ENCODE peak calls at places on chromosomes 7 and 10, in nine cellular contexts. D is activated CD8-positive, alpha-beta memory T cell treated with anti-CD3 and anti-CD28 coated beads, Interleukin-2, amount 10 ng/mL, durations not matched to agents 7 days and 5 days; C is stromal cell of bone marrow; H is cerebellar cortex; X is foreskin melanocyte; O is substantia nigra; I is RWPE1; P is activated CD4-positive, alpha-beta T cell treated with anti-CD3 and anti-CD28 coated beads, Interleukin-2, amount 10 ng/mL, durations not matched to agents 24 days and 14 days; B is stimulated activated CD8-positive, alpha-beta memory T cell treated with anti-CD3 and anti-CD28 coated beads, Interleukin-15, amount 100 ng/mL, for 48 hours. E is an unnamed sample.

GRCh38 chr7:29099896-29100847 is 46.2 kb downstream of the CPVL start:
- DNase-seq in X (no peak), C (no peak), B (no peak), H (no peak), I (no peak), O (no peak), P (no peak), D (no peak), E (no peak)

GRCh38 chr10:78314651-78315050 is 281.0 kb downstream of the RPS24 start:
- DNase-seq in P (no peak), D (peak), B (no peak), C (no peak), X (no peak), H (no peak), O (no peak), I (no peak), E (no peak)

GRCh38 chr7:20304366-20304765 is 26.3 kb upstream of the ITGB8 start:
- DNase-seq in X (no peak), D (no peak), P (no peak), C (no peak), I (no peak), B (no peak), O (no peak), H (no peak), E (no peak)

GRCh38 chr7:44965441-44965903 is 13.3 kb downstream of the MYO1G start:
- DNase-seq in O (no peak), C (no peak), H (no peak), X (no peak), D (no peak), I (no peak), P (peak), B (no peak), E (no peak)

GRCh38 chr10:128489324-128490247 is 363.4 kb upstream of the MKI67 start:
- DNase-seq in D (no peak), O (no peak), I (no peak), X (no peak), C (no peak), H (no peak), B (no peak), P (no peak), E (no peak)

GRCh38 chr7:127532736-127533135 is 52.7 kb downstream of the GCC1 start:
- DNase-seq in O (no peak), I (no peak), C (no peak), X (no peak), H (no peak), D (no peak), B (no peak), P (no peak), E (no peak)

GRCh38 chr7:6250364-6250833 is 22.0 kb downstream of the CYTH3 start:
- DNase-seq in O (no peak), H (no peak), I (peak), C (no peak), B (peak), X (no peak), D (peak), P (no peak), E (no peak)

GRCh38 chr7:21777916-21778315 is 167.8 kb downstream of the CDCA7L start:
- DNase-seq in B (no peak), X (no peak), P (no peak), O (no peak), H (no peak), C (no peak), D (no peak), I (no peak), E (no peak)

GRCh38 chr7:82435769-82436168 is 7.8 kb downstream of the CACNA2D1 start:
- DNase-seq in I (no peak), X (no peak), B (no peak), H (no peak), C (no peak), O (no peak), D (no peak), P (no peak), E (no peak)

GRCh38 chr7:216360-217300 is 24.3 kb downstream of the FAM20C start:
- DNase-seq in D (no peak), P (no peak), C (no peak), X (no peak), O (no peak), B (no peak), I (no peak), H (no peak), E (no peak)

GRCh38 chr10:70887804-70888800 is at the start of gene PCBD1:
- DNase-seq in B (peak), O (peak), D (peak), H (peak), X (no peak), I (peak), C (no peak), P (peak), E (no peak)

GRCh38 chr7:154927624-154928125 is 75.2 kb downstream of the PAXIP1 start:
- DNase-seq in P (peak), B (peak), I (peak), X (peak), C (peak), H (peak), D (peak), O (peak), E (peak)

GRCh38 chr10:93248583-93249227 is 175.0 kb downstream of the CYP26A1 start:
- DNase-seq in P (no peak), I (no peak), B (no peak), H (no peak), C (no peak), X (no peak), D (no peak), O (no peak), E (no peak)

GRCh38 chr10:115981056-115981455 is 291.9 kb downstream of the GFRA1 start:
- DNase-seq in C (no peak), O (no peak), I (no peak), B (no peak), D (no peak), X (no peak), H (no peak), P (no peak), E (no peak)

GRCh38 chr10:63504145-63504881 is 16.9 kb upstream of the REEP3 start:
- DNase-seq in H (no peak), B (no peak), X (no peak), D (no peak), I (peak), P (no peak), O (no peak), C (no peak), E (no peak)

GRCh38 chr7:37549542-37549941 is 100.9 kb upstream of the ELMO1 start:
- DNase-seq in P (no peak), O (no peak), B (no peak), I (no peak), H (no peak), C (no peak), X (no peak), D (no peak), E (no peak)

GRCh38 chr10:98589007-98589406 is 142.3 kb upstream of the HPS1 start:
- DNase-seq in P (no peak), O (peak), I (no peak), C (no peak), D (no peak), B (no peak), H (no peak), X (no peak), E (no peak)

GRCh38 chr10:22436893-22437619 is 91.8 kb downstream of the SPAG6 start:
- DNase-seq in X (peak), P (peak), B (peak), C (peak), O (peak), D (peak), I (peak), H (peak), E (peak)

GRCh38 chr7:7183833-7184463 is 1.6 kb downstream of the C1GALT1 start:
- DNase-seq in C (no peak), I (peak), D (no peak), H (peak), B (no peak), O (no peak), X (no peak), P (no peak), E (no peak)

GRCh38 chr7:87416682-87417587 is 58.5 kb downstream of the ABCB4 start:
- DNase-seq in C (peak), B (peak), H (peak), I (peak), X (peak), P (peak), D (peak), O (peak), E (peak)

GRCh38 chr10:77420942-77421523 is 216.6 kb downstream of the KCNMA1 start:
- DNase-seq in H (no peak), C (no peak), B (no peak), X (no peak), I (no peak), P (no peak), O (no peak), D (no peak), E (no peak)

GRCh38 chr10:43393606-43394360 is 15.2 kb downstream of the HNRNPF start:
- DNase-seq in P (no peak), I (no peak), C (no peak), O (no peak), H (no peak), X (no peak), D (no peak), B (no peak), E (no peak)

GRCh38 chr7:94763268-94763667 is 107.3 kb upstream of the SGCE start:
- DNase-seq in D (no peak), H (no peak), B (no peak), P (no peak), C (peak), I (no peak), X (no peak), O (no peak), E (no peak)

GRCh38 chr10:126153686-126154628 is 234.3 kb downstream of the ADAM12 start:
- DNase-seq in I (no peak), D (no peak), C (peak), O (no peak), X (no peak), P (no peak), H (no peak), B (no peak), E (no peak)

GRCh38 chr10:101336382-101336781 is 17.6 kb upstream of the BTRC start:
- DNase-seq in H (no peak), B (no peak), D (no peak), I (no peak), C (no peak), O (no peak), X (no peak), P (no peak), E (no peak)

GRCh38 chr10:6558759-6559429 is 21.2 kb downstream of the PRKCQ start:
- DNase-seq in H (no peak), C (no peak), B (no peak), X (no peak), I (no peak), D (peak), O (no peak), P (no peak), E (no peak)

GRCh38 chr7:106583133-106583532 is 77.8 kb downstream of the CCDC71L start:
- DNase-seq in P (no peak), C (peak), X (no peak), I (no peak), H (no peak), D (no peak), B (no peak), O (no peak), E (no peak)

GRCh38 chr10:119342017-119342734 is 134.8 kb downstream of the GRK5 start:
- DNase-seq in O (no peak), I (no peak), H (no peak), P (no peak), D (no peak), X (no peak), B (no peak), C (no peak), E (no peak)

GRCh38 chr10:17292375-17292774 is 64.3 kb downstream of the VIM start:
- DNase-seq in O (no peak), C (no peak), D (no peak), X (no peak), P (no peak), B (no peak), I (no peak), H (no peak), E (no peak)

GRCh38 chr7:157585113-157585861 is 248.5 kb downstream of the DNAJB6 start:
- DNase-seq in H (no peak), B (no peak), I (no peak), D (no peak), P (no peak), O (no peak), X (no peak), C (no peak), E (no peak)

GRCh38 chr10:121662945-121663917 is 65.0 kb upstream of the FGFR2 start:
- DNase-seq in X (no peak), O (peak), I (no peak), H (peak), D (no peak), P (no peak), B (no peak), C (no peak), E (no peak)

GRCh38 chr10:50464004-50464409 is 159.7 kb downstream of the SGMS1 start:
- DNase-seq in D (no peak), X (no peak), I (no peak), P (peak), O (no peak), C (no peak), H (no peak), B (no peak), E (no peak)

GRCh38 chr10:110260746-110261477 is 43.8 kb downstream of the SMNDC1 start:
- DNase-seq in C (no peak), B (no peak), I (no peak), O (no peak), D (no peak), P (no peak), X (no peak), H (no peak), E (no peak)

GRCh38 chr7:139648941-139649425 is 125.5 kb downstream of the CLEC2L start:
- DNase-seq in X (no peak), I (no peak), P (no peak), O (no peak), C (no peak), H (no peak), B (peak), D (peak), E (no peak)

GRCh38 chr10:103949728-103950127 is 17.2 kb upstream of the SLK start:
- DNase-seq in P (peak), I (no peak), X (peak), B (no peak), H (no peak), D (no peak), C (no peak), O (no peak), E (no peak)

GRCh38 chr10:99917963-99918825 is 91.6 kb downstream of the DNMBP start:
- DNase-seq in P (no peak), H (peak), I (no peak), C (peak), D (no peak), X (peak), O (no peak), B (no peak), E (no peak)

GRCh38 chr10:91571671-91572070 is 61.2 kb downstream of the PPP1R3C start:
- DNase-seq in X (peak), O (no peak), C (no peak), D (no peak), I (no peak), H (no peak), B (no peak), P (no peak), E (no peak)

GRCh38 chr7:80428161-80429054 is 83.5 kb downstream of the GNAT3 start:
- DNase-seq in B (no peak), D (no peak), P (no peak), H (peak), X (peak), O (no peak), C (peak), I (peak), E (peak)

GRCh38 chr10:78817361-78817760 is 251.4 kb upstream of the ZMIZ1 start:
- DNase-seq in D (no peak), P (no peak), H (no peak), X (no peak), I (no peak), B (no peak), C (no peak), O (no peak), E (no peak)

E was measured in NCI-H446 treated with DMSO at 0.1 percent for 48 hours.